ENCODE peak calls at places on chromosome 11, in six cellular contexts. F, M, E, O, W and C are unnamed samples.

GRCh38 chr11:94737171-94737611 is 31.0 kb upstream of the AMOTL1 start:
- DNase-seq in F (no peak), M (no peak), E (no peak), O (no peak), W (no peak), C (no peak)

GRCh38 chr11:87368876-87369480 is 331.2 kb downstream of the TMEM135 start:
- DNase-seq in F (no peak), M (no peak), E (peak), O (no peak), W (no peak), C (no peak)

GRCh38 chr11:16739326-16739875 is 954 bp downstream of the C11orf58 start:
- DNase-seq in F (no peak), M (no peak), E (no peak), O (no peak), W (no peak), C (no peak)

GRCh38 chr11:113305440-113306336 is 8.7 kb upstream of the TTC12 start:
- DNase-seq in F (peak), M (peak), E (peak), O (peak), W (peak), C (peak)

GRCh38 chr11:102268083-102268984 is 49.0 kb upstream of the BIRC3 start:
- DNase-seq in F (peak), M (peak), E (peak), O (peak), W (peak), C (peak)

GRCh38 chr11:59810189-59810910 is at the start of gene MRPL16:
- DNase-seq in F (peak), M (peak), E (peak), O (peak), W (peak), C (peak)

GRCh38 chr11:22371188-22371587 is 33.0 kb downstream of the SLC17A6 start:
- DNase-seq in F (no peak), M (no peak), E (no peak), O (no peak), W (no peak), C (no peak)

GRCh38 chr11:68950776-68951175 is 30.0 kb downstream of the MRGPRD start:
- DNase-seq in F (no peak), M (no peak), E (no peak), O (no peak), W (peak), C (no peak)

GRCh38 chr11:78145511-78146030 is 6.1 kb upstream of the ALG8 start:
- DNase-seq in F (no peak), M (no peak), E (no peak), O (no peak), W (no peak), C (no peak)

GRCh38 chr11:12207384-12208150 is 97.2 kb downstream of the MICAL2 start:
- DNase-seq in F (no peak), M (no peak), E (no peak), O (no peak), W (no peak), C (no peak)

GRCh38 chr11:66842896-66843775 is at the start of gene RCE1:
- DNase-seq in F (peak), M (peak), E (peak), O (peak), W (peak), C (peak)

GRCh38 chr11:43947003-43947500 is 4.6 kb downstream of the C11orf96 start:
- DNase-seq in F (no peak), M (no peak), E (no peak), O (peak), W (no peak), C (no peak)
- TF ChIP-seq CTCF in F (no peak), M (no peak), E (no peak), O (peak), W (peak), C (peak)

DNA sequence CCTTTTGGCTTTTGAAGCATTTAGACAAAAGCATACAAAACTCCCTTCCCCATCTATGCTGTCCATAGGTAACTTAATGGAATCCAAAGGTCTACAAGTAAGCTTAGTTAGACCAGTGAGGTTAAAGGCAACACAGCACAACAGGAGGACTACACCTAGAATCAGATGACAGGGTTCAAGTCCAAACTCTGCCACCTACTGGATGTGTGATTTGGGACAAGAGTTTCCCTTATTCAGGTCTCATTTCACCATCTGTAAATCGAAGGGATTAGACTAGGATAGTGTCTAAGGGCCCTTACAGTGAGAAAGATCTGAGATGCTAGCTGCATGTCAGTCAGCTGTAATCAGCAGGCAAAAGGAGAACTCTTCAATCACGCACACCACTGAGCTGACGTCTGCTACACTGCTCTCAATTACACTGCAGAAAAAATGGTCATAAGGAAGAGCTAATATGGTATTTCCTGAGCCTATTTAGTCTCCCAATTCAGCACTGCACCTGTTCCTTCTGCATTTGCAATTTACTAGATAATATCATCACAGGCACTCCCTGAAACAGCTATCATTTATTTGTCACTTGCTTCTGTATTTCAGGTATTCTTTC is 82.2 kb downstream of the SERGEF start:
- DNase-seq in F (no peak), M (no peak), E (no peak), O (no peak), W (no peak), C (no peak)
- TF ChIP-seq CTCF in F (no peak), M (no peak), E (no peak), O (no peak), W (no peak), C (no peak)

GRCh38 chr11:130390071-130390758 is 38.2 kb downstream of the ADAMTS8 start:
- DNase-seq in F (no peak), M (no peak), E (no peak), O (peak), W (no peak), C (no peak)
- TF ChIP-seq CTCF in F (no peak), M (peak), E (no peak), O (peak), W (peak), C (peak)

GRCh38 chr11:115377882-115378296 is 126.3 kb downstream of the CADM1 start:
- DNase-seq in F (no peak), M (no peak), E (no peak), O (no peak), W (no peak), C (peak)

GRCh38 chr11:115385211-115385610 is 119.0 kb downstream of the CADM1 start:
- DNase-seq in F (no peak), M (no peak), E (no peak), O (no peak), W (no peak), C (no peak)

GRCh38 chr11:115383431-115383830 is 120.8 kb downstream of the CADM1 start:
- DNase-seq in F (no peak), M (no peak), E (no peak), O (no peak), W (no peak), C (no peak)

GRCh38 chr11:115384236-115384635 is 120.0 kb downstream of the CADM1 start:
- DNase-seq in F (no peak), M (no peak), E (no peak), O (no peak), W (no peak), C (no peak)

DNA sequence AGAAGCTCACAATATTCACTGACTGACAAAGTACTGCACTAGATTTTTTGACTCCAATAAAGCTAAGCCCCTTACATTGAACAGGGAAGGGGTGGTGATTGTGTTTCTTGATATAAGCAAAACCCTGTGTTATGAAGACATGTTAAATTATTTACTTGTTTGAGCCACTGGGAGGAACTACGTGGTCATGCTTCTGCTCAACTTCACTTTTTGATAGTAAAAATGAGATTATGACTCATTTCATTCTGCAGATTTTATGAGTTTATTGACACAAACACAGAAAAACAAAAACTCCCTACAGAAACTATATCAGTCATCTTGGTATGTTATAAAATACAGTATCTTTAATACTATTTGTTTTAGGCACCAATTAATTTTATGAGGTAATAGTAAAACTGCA is 124.7 kb downstream of the CADM1 start:
- DNase-seq in F (no peak), M (no peak), E (no peak), O (no peak), W (no peak), C (no peak)
- TF ChIP-seq CTCF in F (no peak), M (no peak), E (no peak), O (no peak), W (no peak), C (no peak)

GRCh38 chr11:123519797-123520193 is 89.7 kb downstream of the GRAMD1B start:
- DNase-seq in F (no peak), M (no peak), E (no peak), O (no peak), W (no peak), C (peak)

GRCh38 chr11:123519055-123519796 is 89.2 kb downstream of the GRAMD1B start:
- DNase-seq in F (no peak), M (no peak), E (no peak), O (peak), W (no peak), C (peak)

GRCh38 chr11:123516238-123516637 is 86.2 kb downstream of the GRAMD1B start:
- DNase-seq in F (no peak), M (no peak), E (no peak), O (no peak), W (no peak), C (no peak)

GRCh38 chr11:123518496-123519054 is 88.5 kb downstream of the GRAMD1B start:
- DNase-seq in F (no peak), M (no peak), E (no peak), O (no peak), W (no peak), C (no peak)

GRCh38 chr11:123517559-123518364 is 87.7 kb downstream of the GRAMD1B start:
- DNase-seq in F (peak), M (no peak), E (no peak), O (no peak), W (no peak), C (no peak)
- TF ChIP-seq CTCF in F (no peak), M (no peak), E (no peak), O (no peak), W (no peak), C (no peak)